ENCODE peak calls at places on chromosomes 4 and X, in five cellular contexts. P is activated CD8-positive, alpha-beta memory T cell treated with anti-CD3 and anti-CD28 coated beads, Interleukin-2, amount 50 U/mL, for 4 hours; F is GM04503; L is A673; J is KG1. V is an unnamed sample.

GRCh38 chr4:39134674-39135073 is 47.7 kb upstream of the WDR19 start:
- DNase-seq in F (no peak), L (peak; percentile 45), P (no peak), J (no peak), V (no peak)

GRCh38 chr4:113141901-113142346 is 92.5 kb downstream of the ANK2 start:
- DNase-seq in F (peak; percentile 47), P (no peak), J (no peak), L (no peak), V (no peak)

GRCh38 chr4:114997596-114997995 is 115.8 kb downstream of the NDST4 start:
- DNase-seq in J (no peak), F (no peak), L (peak; percentile 58), P (no peak), V (no peak)

GRCh38 chrX:17376381-17377046 is 1.5 kb downstream of the NHS start:
- DNase-seq in P (no peak), J (no peak), L (no peak), F (no peak), V (no peak)

GRCh38 chr4:39865280-39865679 is 112.4 kb downstream of the PDS5A start:
- DNase-seq in F (no peak), P (no peak), J (no peak), L (no peak), V (no peak)

GRCh38 chrX:31201503-31201902 is 129.7 kb upstream of the FTHL17 start:
- DNase-seq in P (no peak), F (no peak), L (no peak), J (no peak), V (no peak)

GRCh38 chr4:4673070-4673469 is 131.2 kb upstream of the STX18 start:
- DNase-seq in P (no peak), L (peak; percentile 93), J (no peak), F (no peak), V (peak; percentile 30)

GRCh38 chr4:11949355-11949754 is 520.7 kb upstream of the HS3ST1 start:
- DNase-seq in J (no peak), P (no peak), F (no peak), L (no peak), V (no peak)

GRCh38 chrX:116239944-116240391 is 69.4 kb downstream of the AGTR2 start:
- DNase-seq in L (no peak), J (no peak), P (no peak), F (no peak), V (no peak)

GRCh38 chr4:55635760-55636621 is at the start of gene NMU:
- DNase-seq in J (no peak), P (peak; percentile 16), L (no peak), F (no peak), V (no peak)

GRCh38 chr4:244471-244870 is 60.8 kb downstream of the ZNF732 start:
- DNase-seq in L (peak; percentile 49), F (no peak), J (peak; percentile 64), P (peak; percentile 51), V (peak; percentile 37)

GRCh38 chrX:63503541-63503940 is 152.4 kb upstream of the SPIN4 start:
- DNase-seq in J (no peak), P (no peak), L (peak; percentile 45), F (peak; percentile 19), V (no peak)

GRCh38 chrX:71636438-71637252 is 18.3 kb upstream of the CXCR3 start:
- DNase-seq in L (no peak), J (no peak), P (no peak), F (no peak), V (no peak)

GRCh38 chrX:151981129-151981528 is 6.7 kb upstream of the GABRE start:
- DNase-seq in J (no peak), P (no peak), L (no peak), F (peak; percentile 64), V (no peak)

GRCh38 chrX:50081282-50081955 is 119.4 kb downstream of the AKAP4 start:
- DNase-seq in L (no peak), P (no peak), J (no peak), F (no peak), V (no peak)

GRCh38 chr4:152705918-152706317 is 26.1 kb upstream of the TMEM154 start:
- DNase-seq in F (no peak), L (no peak), J (no peak), P (no peak), V (no peak)

GRCh38 chrX:44898411-44899221 is 25.6 kb downstream of the KDM6A start:
- DNase-seq in J (no peak), P (no peak), F (no peak), L (no peak), V (peak; percentile 30)

GRCh38 chr4:13088726-13089658 is 395.1 kb downstream of the RAB28 start:
- DNase-seq in J (no peak), L (peak; percentile 37), F (no peak), P (no peak), V (no peak)

GRCh38 chr4:156751486-156751885 is 220.1 kb downstream of the PDGFC start:
- DNase-seq in J (no peak), L (peak; percentile 66), F (peak; percentile 73), P (no peak), V (no peak)

GRCh38 chr4:152095701-152096070 is 334.9 kb upstream of the GATB start:
- DNase-seq in F (no peak), J (no peak), P (no peak), L (no peak), V (no peak)

GRCh38 chrX:143121471-143121870 is 95.7 kb downstream of the SPANXN4 start:
- DNase-seq in P (no peak), F (no peak), L (no peak), J (no peak), V (no peak)

GRCh38 chr4:184688447-184688846 is 38.9 kb downstream of the PRIMPOL start:
- DNase-seq in P (no peak), J (no peak), F (peak; percentile 47), L (peak; percentile 61), V (no peak)

GRCh38 chrX:49838374-49838773 is 9.3 kb downstream of the PAGE4 start:
- DNase-seq in J (no peak), P (no peak), F (no peak), L (peak; percentile 33), V (no peak)

GRCh38 chr4:26731342-26731741 is 129.3 kb upstream of the STIM2 start:
- DNase-seq in L (no peak), F (no peak), P (no peak), J (no peak), V (no peak)

GRCh38 chr4:93183589-93183988 is 645.0 kb upstream of the ATOH1 start:
- DNase-seq in F (no peak), L (peak; percentile 7), P (no peak), J (no peak), V (no peak)

GRCh38 chrX:49282647-49283011 is 13.0 kb downstream of the PPP1R3F start:
- DNase-seq in F (no peak), L (peak; percentile 35), J (no peak), P (no peak), V (no peak)

GRCh38 chr4:25100710-25101109 is 59.5 kb downstream of the SEPSECS start:
- DNase-seq in F (no peak), J (no peak), L (no peak), P (no peak), V (no peak)

GRCh38 chrX:21383546-21383945 is 9.3 kb downstream of the CNKSR2 start:
- DNase-seq in P (no peak), J (no peak), L (no peak), F (no peak), V (no peak)

GRCh38 chr4:126582737-126583136 is 1050.0 kb upstream of the INTU start:
- DNase-seq in L (peak; percentile 55), J (no peak), F (no peak), P (no peak), V (no peak)

GRCh38 chr4:147480891-147481576 is at the start of gene EDNRA:
- DNase-seq in P (no peak), J (no peak), F (no peak), L (peak; percentile 71), V (no peak)

GRCh38 chrX:19810370-19810769 is 77.0 kb downstream of the SH3KBP1 start:
- DNase-seq in L (no peak), F (no peak), P (no peak), J (no peak), V (no peak)

GRCh38 chr4:152257601-152258066 is 278.3 kb downstream of the FBXW7 start:
- DNase-seq in F (peak; percentile 42), J (no peak), L (peak; percentile 66), P (no peak), V (no peak)

GRCh38 chr4:155383541-155383940 is 6.8 kb upstream of the MAP9 start:
- DNase-seq in L (no peak), J (no peak), F (no peak), P (no peak), V (no peak)

GRCh38 chr4:125044886-125045285 is 269.9 kb upstream of the FAT4 start:
- DNase-seq in L (no peak), J (no peak), P (no peak), F (no peak), V (no peak)

GRCh38 chr4:168995537-168996295 is 14.3 kb downstream of the CBR4 start:
- DNase-seq in F (no peak), L (peak; percentile 27), J (no peak), P (no peak), V (no peak)

GRCh38 chrX:17738737-17739535 is 1.6 kb downstream of the SCML1 start:
- DNase-seq in J (no peak), P (no peak), F (no peak), L (no peak), V (no peak)

GRCh38 chrX:20595928-20596550 is 329.3 kb upstream of the RPS6KA3 start:
- DNase-seq in L (no peak), J (no peak), F (peak; percentile 7), P (no peak), V (no peak)

GRCh38 chr4:184262901-184263300 is 45.2 kb upstream of the ENPP6 start:
- DNase-seq in J (no peak), L (no peak), P (no peak), F (no peak), V (no peak)

GRCh38 chr4:20376070-20376469 is 124.4 kb downstream of the SLIT2 start:
- DNase-seq in J (no peak), F (no peak), L (no peak), P (no peak), V (no peak)

V was measured in CMK.